ENCODE peak calls at places on chromosomes 6 and 20, in nine cellular contexts. L is pancreas; B is CD8-positive, alpha-beta T cell; F is testis; Q is HCT116; C is cardiac muscle cell; G is PC-3; D is transverse colon; O is left lung. M is an unnamed sample.

GRCh38 chr20:33660035-33660684 is 2.0 kb upstream of the C20orf144 start:
- DNase-seq in L (no peak), B (no peak), F (no peak), Q (no peak), C (no peak), G (no peak), D (no peak), O (no peak), M (no peak)

GRCh38 chr20:58053391-58054055 is 174.9 kb downstream of the ANKRD60 start:
- DNase-seq in L (no peak), B (no peak), F (peak; percentile 7), Q (no peak), C (no peak), G (no peak), D (no peak), O (no peak), M (no peak)

GRCh38 chr20:11329271-11329670 is 588.4 kb upstream of the BTBD3 start:
- DNase-seq in L (no peak), B (no peak), F (no peak), Q (no peak), C (no peak), G (no peak), D (no peak), O (no peak), M (no peak)

GRCh38 chr6:16649241-16649640 is 112.0 kb downstream of the ATXN1 start:
- DNase-seq in L (no peak), B (no peak), F (no peak), Q (no peak), C (no peak), G (no peak), D (no peak), O (no peak), M (no peak)

GRCh38 chr20:48673485-48673884 is 154.3 kb downstream of the PREX1 start:
- DNase-seq in L (no peak), B (no peak), F (no peak), Q (no peak), C (no peak), G (no peak), D (no peak), O (no peak), M (no peak)

GRCh38 chr6:1895721-1896120 is 286.0 kb downstream of the FOXC1 start:
- DNase-seq in L (no peak), B (no peak), F (no peak), Q (no peak), C (no peak), G (peak; percentile 32), D (no peak), O (no peak), M (no peak)

GRCh38 chr6:167428664-167429063 is 103.8 kb downstream of the TTLL2 start:
- DNase-seq in L (no peak), B (no peak), F (no peak), Q (no peak), C (no peak), G (no peak), D (no peak), O (no peak), M (no peak)

GRCh38 chr6:24775520-24776058 is 852 bp downstream of the GMNN start:
- DNase-seq in L (no peak), B (peak; percentile 3), F (no peak), Q (no peak), C (peak; percentile 73), G (peak; percentile 41), D (no peak), O (no peak), M (no peak)

GRCh38 chr20:32510120-32510600 is 75.0 kb downstream of the NOL4L start:
- DNase-seq in L (no peak), B (no peak), F (no peak), Q (no peak), C (no peak), G (no peak), D (no peak), O (peak; percentile 26), M (no peak)

GRCh38 chr6:34115396-34116314 is 30.2 kb downstream of the GRM4 start:
- DNase-seq in L (no peak), B (no peak), F (peak; percentile 39), Q (no peak), C (peak; percentile 31), G (peak; percentile 17), D (no peak), O (no peak), M (no peak)

GRCh38 chr20:63686492-63687321 is 9.7 kb upstream of the TNFRSF6B start:
- DNase-seq in L (no peak), B (no peak), F (peak; percentile 70), Q (peak; percentile 57), C (peak; percentile 89), G (peak; percentile 38), D (peak; percentile 78), O (peak; percentile 86), M (peak; percentile 84)

GRCh38 chr6:16045238-16045637 is 83.6 kb upstream of the MYLIP start:
- DNase-seq in L (no peak), B (no peak), F (no peak), Q (no peak), C (no peak), G (no peak), D (no peak), O (no peak), M (no peak)

GRCh38 chr6:19737968-19738367 is 99.2 kb upstream of the ID4 start:
- DNase-seq in L (no peak), B (no peak), F (no peak), Q (no peak), C (no peak), G (no peak), D (no peak), O (no peak), M (no peak)

GRCh38 chr6:123014835-123015234 is 18.8 kb downstream of the CLVS2 start:
- DNase-seq in L (no peak), B (no peak), F (no peak), Q (no peak), C (no peak), G (no peak), D (no peak), O (no peak), M (no peak)

GRCh38 chr6:16944601-16945000 is 157.2 kb upstream of the STMND1 start:
- DNase-seq in L (no peak), B (no peak), F (no peak), Q (no peak), C (peak; percentile 30), G (no peak), D (no peak), O (no peak), M (no peak)

GRCh38 chr20:22575087-22575721 is 9.2 kb downstream of the FOXA2 start:
- DNase-seq in L (no peak), B (no peak), F (no peak), Q (no peak), C (no peak), G (peak; percentile 59), D (peak; percentile 16), O (no peak), M (no peak)

GRCh38 chr20:62362991-62363919 is 3.9 kb downstream of the LAMA5 start:
- DNase-seq in L (no peak), B (no peak), F (no peak), Q (no peak), C (no peak), G (peak; percentile 28), D (peak; percentile 27), O (peak; percentile 32), M (no peak)

GRCh38 chr6:136593748-136594490 is 43.7 kb upstream of the MAP7 start:
- DNase-seq in L (no peak), B (peak; percentile 6), F (no peak), Q (peak; percentile 16), C (peak; percentile 98), G (peak; percentile 85), D (peak; percentile 17), O (peak; percentile 46), M (no peak)

GRCh38 chr6:91580635-91581034 is 993.8 kb upstream of the MAP3K7 start:
- DNase-seq in L (no peak), B (no peak), F (no peak), Q (no peak), C (no peak), G (peak; percentile 4), D (no peak), O (no peak), M (no peak)

GRCh38 chr20:58268936-58269619 is 40.4 kb upstream of the RAB22A start:
- DNase-seq in L (no peak), B (no peak), F (no peak), Q (no peak), C (peak; percentile 21), G (peak; percentile 21), D (no peak), O (no peak), M (no peak)

GRCh38 chr6:148240866-148241477 is 101.7 kb upstream of the SASH1 start:
- DNase-seq in L (no peak), B (no peak), F (no peak), Q (no peak), C (peak; percentile 29), G (no peak), D (no peak), O (no peak), M (no peak)

GRCh38 chr6:57822896-57823358 is 505.5 kb downstream of the PRIM2 start:
- DNase-seq in L (no peak), B (no peak), F (peak; percentile 20), Q (no peak), C (peak; percentile 6), G (no peak), D (no peak), O (no peak), M (no peak)

DNA sequence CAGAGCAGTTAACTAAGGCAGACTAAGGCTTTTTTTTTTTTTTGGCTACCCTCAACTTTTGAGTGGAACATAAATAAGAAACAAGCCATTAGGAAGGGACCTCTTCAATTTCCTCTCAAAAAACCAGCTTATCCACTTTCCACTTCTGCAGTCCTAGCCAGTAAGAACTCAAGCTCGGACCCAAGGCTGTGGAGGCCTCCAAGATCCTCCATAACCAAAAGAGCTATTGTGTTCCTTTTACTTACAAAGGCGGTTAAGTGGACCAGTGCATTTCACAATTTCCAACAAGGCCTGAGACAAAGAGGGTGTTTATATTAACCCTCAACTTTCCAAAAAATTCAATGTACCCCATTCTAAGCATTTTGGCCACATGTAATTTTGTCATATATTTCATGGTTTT is 5.2 kb downstream of the KCNK5 start:
- DNase-seq in L (no peak), B (no peak), F (no peak), Q (no peak), C (no peak), G (no peak), D (no peak), O (no peak), M (no peak)
- H3K27ac ChIP-seq in L (no peak overlapping the region), B (no peak overlapping the region), F (no peak overlapping the region), Q (no peak overlapping the region), C (no peak overlapping the region), G (no peak overlapping the region), D (peak overlapping the region; percentile 67), O (peak overlapping the region; percentile 67), M (no peak overlapping the region)

GRCh38 chr20:59495166-59495565 is 109.2 kb upstream of the PHACTR3 start:
- DNase-seq in L (no peak), B (no peak), F (peak; percentile 89), Q (no peak), C (no peak), G (no peak), D (no peak), O (no peak), M (no peak)
- H3K27me3 ChIP-seq in L (no peaks in the 10 kb centered on the region), B (no peaks in the 10 kb centered on the region), F (no peaks in the 10 kb centered on the region), Q (peaks cover 21% of the 10 kb centered on the region), C (peaks cover 2% of the 10 kb centered on the region), G (peaks cover 58% of the 10 kb centered on the region), D (peaks cover 50% of the 10 kb centered on the region), O (peaks cover 57% of the 10 kb centered on the region), M (peaks cover 34% of the 10 kb centered on the region)

GRCh38 chr20:53828673-53829085 is 235.0 kb upstream of the ZNF217 start:
- DNase-seq in L (no peak), B (no peak), F (peak; percentile 33), Q (peak; percentile 29), C (peak; percentile 91), G (peak; percentile 93), D (no peak), O (no peak), M (peak; percentile 48)
- TF ChIP-seq CTCF in L (no peak), B (no peak), F (no peak), Q (no peak), C (no peak), G (peak; percentile 62), D (no peak), O (no peak), M (no peak)

GRCh38 chr6:40588070-40588384 is 863 bp upstream of the LRFN2 start:
- DNase-seq in L (no peak), B (no peak), F (no peak), Q (no peak), C (no peak), G (no peak), D (no peak), O (no peak), M (no peak)
- H3K27ac ChIP-seq in L (no peak overlapping the region), B (no peak overlapping the region), F (no peak overlapping the region), Q (no peak overlapping the region), C (no peak overlapping the region), G (no peak overlapping the region), D (peak overlapping the region; percentile 65), O (no peak overlapping the region), M (no peak overlapping the region)